ENCODE peak calls at places on chromosomes 4 and X, in nine cellular contexts. One of them, this sample, is unnamed.

GRCh38 chr4:125390126-125390525 is 75.4 kb downstream of the FAT4 start:
- DNase-seq in heart right ventricle: no peak
- DNase-seq in lower lobe of right lung: no peak
- DNase-seq in right cardiac atrium: no peak
- DNase-seq in right atrium auricular region: no peak
- DNase-seq in transverse colon: no peak
- DNase-seq in astrocyte: peak; percentile 84
- DNase-seq in A549: no peak
- DNase-seq in uterus: peak; percentile 21
- DNase-seq in this sample: peak; percentile 86

GRCh38 chr4:80305466-80305865 is 30.1 kb upstream of the CFAP299 start:
- DNase-seq in heart right ventricle: no peak
- DNase-seq in lower lobe of right lung: no peak
- DNase-seq in right cardiac atrium: no peak
- DNase-seq in right atrium auricular region: no peak
- DNase-seq in transverse colon: no peak
- DNase-seq in astrocyte: peak; percentile 83
- DNase-seq in A549: no peak
- DNase-seq in uterus: no peak
- DNase-seq in this sample: no peak

GRCh38 chrX:32877592-32877991 is 333.8 kb downstream of the DMD start:
- DNase-seq in heart right ventricle: no peak
- DNase-seq in lower lobe of right lung: no peak
- DNase-seq in right cardiac atrium: no peak
- DNase-seq in right atrium auricular region: no peak
- DNase-seq in transverse colon: no peak
- DNase-seq in astrocyte: peak; percentile 0
- DNase-seq in A549: no peak
- DNase-seq in uterus: no peak
- DNase-seq in this sample: no peak

GRCh38 chr4:77699731-77700210 is 94.2 kb downstream of the CXCL13 start:
- DNase-seq in heart right ventricle: no peak
- DNase-seq in lower lobe of right lung: no peak
- DNase-seq in right cardiac atrium: no peak
- DNase-seq in right atrium auricular region: no peak
- DNase-seq in transverse colon: no peak
- DNase-seq in astrocyte: peak; percentile 90
- DNase-seq in A549: no peak
- DNase-seq in uterus: no peak
- DNase-seq in this sample: peak; percentile 87

GRCh38 chr4:43990968-43991367 is 457.6 kb downstream of the KCTD8 start:
- DNase-seq in heart right ventricle: no peak
- DNase-seq in lower lobe of right lung: no peak
- DNase-seq in right cardiac atrium: no peak
- DNase-seq in right atrium auricular region: no peak
- DNase-seq in transverse colon: no peak
- DNase-seq in astrocyte: no peak
- DNase-seq in A549: no peak
- DNase-seq in uterus: no peak
- DNase-seq in this sample: no peak

GRCh38 chrX:50920132-50920531 is 9.6 kb downstream of the BMP15 start:
- DNase-seq in heart right ventricle: no peak
- DNase-seq in lower lobe of right lung: no peak
- DNase-seq in right cardiac atrium: no peak
- DNase-seq in right atrium auricular region: no peak
- DNase-seq in transverse colon: no peak
- DNase-seq in astrocyte: peak; percentile 1
- DNase-seq in A549: no peak
- DNase-seq in uterus: no peak
- DNase-seq in this sample: peak; percentile 46

GRCh38 chr4:76251448-76252270 is at the start of gene FAM47E:
- DNase-seq in heart right ventricle: peak; percentile 78
- DNase-seq in lower lobe of right lung: peak; percentile 92
- DNase-seq in right cardiac atrium: peak; percentile 88
- DNase-seq in right atrium auricular region: peak; percentile 67
- DNase-seq in transverse colon: peak; percentile 86
- DNase-seq in astrocyte: peak; percentile 16
- DNase-seq in A549: peak; percentile 24
- DNase-seq in uterus: peak; percentile 41
- DNase-seq in this sample: peak; percentile 44

GRCh38 chr4:168848112-168848511 is 161.9 kb downstream of the CBR4 start:
- DNase-seq in heart right ventricle: no peak
- DNase-seq in lower lobe of right lung: no peak
- DNase-seq in right cardiac atrium: no peak
- DNase-seq in right atrium auricular region: no peak
- DNase-seq in transverse colon: no peak
- DNase-seq in astrocyte: no peak
- DNase-seq in A549: no peak
- DNase-seq in uterus: no peak
- DNase-seq in this sample: peak; percentile 37

GRCh38 chr4:117678861-117679260 is 355.4 kb upstream of the NDST3 start:
- DNase-seq in heart right ventricle: no peak
- DNase-seq in lower lobe of right lung: no peak
- DNase-seq in right cardiac atrium: no peak
- DNase-seq in right atrium auricular region: no peak
- DNase-seq in transverse colon: no peak
- DNase-seq in astrocyte: no peak
- DNase-seq in A549: no peak
- DNase-seq in uterus: no peak
- DNase-seq in this sample: no peak

GRCh38 chr4:176883108-176883550 is 90.4 kb upstream of the VEGFC start:
- DNase-seq in heart right ventricle: no peak
- DNase-seq in lower lobe of right lung: no peak
- DNase-seq in right cardiac atrium: no peak
- DNase-seq in right atrium auricular region: no peak
- DNase-seq in transverse colon: no peak
- DNase-seq in astrocyte: peak; percentile 55
- DNase-seq in A549: peak; percentile 1
- DNase-seq in uterus: no peak
- DNase-seq in this sample: no peak

GRCh38 chr4:9921326-9921725 is 100.0 kb downstream of the SLC2A9 start:
- DNase-seq in heart right ventricle: no peak
- DNase-seq in lower lobe of right lung: no peak
- DNase-seq in right cardiac atrium: no peak
- DNase-seq in right atrium auricular region: no peak
- DNase-seq in transverse colon: no peak
- DNase-seq in astrocyte: no peak
- DNase-seq in A549: no peak
- DNase-seq in uterus: no peak
- DNase-seq in this sample: no peak

DNA sequence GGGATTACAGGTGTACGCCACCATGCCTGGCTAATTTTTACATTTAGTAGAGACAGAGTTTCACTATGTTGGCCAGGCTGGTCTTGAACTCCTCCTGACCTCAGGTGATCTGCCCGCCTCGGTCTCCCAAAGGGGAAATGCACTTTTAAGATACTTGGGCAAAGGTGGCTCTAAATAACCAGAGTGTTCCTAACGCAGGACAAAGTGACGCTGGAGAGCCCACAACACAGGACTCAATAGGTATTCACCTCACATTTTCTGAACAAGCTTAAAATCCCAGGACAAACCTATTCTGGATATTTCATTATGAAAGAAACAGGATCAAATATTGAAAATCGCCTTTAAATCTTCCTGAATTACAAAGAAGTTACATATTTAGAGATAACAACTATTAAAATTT is 69.0 kb downstream of the WDFY3 start:
- DNase-seq in heart right ventricle: no peak
- DNase-seq in lower lobe of right lung: no peak
- DNase-seq in right cardiac atrium: no peak
- DNase-seq in right atrium auricular region: no peak
- DNase-seq in transverse colon: no peak
- DNase-seq in astrocyte: no peak
- DNase-seq in A549: no peak
- DNase-seq in uterus: no peak
- DNase-seq in this sample: no peak
- H3K27ac ChIP-seq in heart right ventricle: no peak overlapping the region
- H3K27ac ChIP-seq in lower lobe of right lung: no peak overlapping the region
- H3K27ac ChIP-seq in right cardiac atrium: no peak overlapping the region
- H3K27ac ChIP-seq in right atrium auricular region: no peak overlapping the region
- H3K27ac ChIP-seq in transverse colon: no peak overlapping the region
- H3K27ac ChIP-seq in astrocyte: no peak overlapping the region
- H3K27ac ChIP-seq in A549: no peak overlapping the region
- H3K27ac ChIP-seq in uterus: no peak overlapping the region
- H3K27ac ChIP-seq in this sample: no peak overlapping the region

GRCh38 chr4:186069734-186070133 is 778 bp downstream of the TLR3 start:
- DNase-seq in heart right ventricle: no peak
- DNase-seq in lower lobe of right lung: no peak
- DNase-seq in right cardiac atrium: no peak
- DNase-seq in right atrium auricular region: no peak
- DNase-seq in transverse colon: no peak
- DNase-seq in astrocyte: no peak
- DNase-seq in A549: no peak
- DNase-seq in uterus: no peak
- DNase-seq in this sample: no peak
- H3K27ac ChIP-seq in heart right ventricle: no peak overlapping the region
- H3K27ac ChIP-seq in lower lobe of right lung: peak overlapping the region; percentile 81
- H3K27ac ChIP-seq in right cardiac atrium: no peak overlapping the region
- H3K27ac ChIP-seq in right atrium auricular region: no peak overlapping the region
- H3K27ac ChIP-seq in transverse colon: peak overlapping the region; percentile 58
- H3K27ac ChIP-seq in astrocyte: no peak overlapping the region
- H3K27ac ChIP-seq in A549: no peak overlapping the region
- H3K27ac ChIP-seq in uterus: peak overlapping the region; percentile 75
- H3K27ac ChIP-seq in this sample: no peak overlapping the region

DNA sequence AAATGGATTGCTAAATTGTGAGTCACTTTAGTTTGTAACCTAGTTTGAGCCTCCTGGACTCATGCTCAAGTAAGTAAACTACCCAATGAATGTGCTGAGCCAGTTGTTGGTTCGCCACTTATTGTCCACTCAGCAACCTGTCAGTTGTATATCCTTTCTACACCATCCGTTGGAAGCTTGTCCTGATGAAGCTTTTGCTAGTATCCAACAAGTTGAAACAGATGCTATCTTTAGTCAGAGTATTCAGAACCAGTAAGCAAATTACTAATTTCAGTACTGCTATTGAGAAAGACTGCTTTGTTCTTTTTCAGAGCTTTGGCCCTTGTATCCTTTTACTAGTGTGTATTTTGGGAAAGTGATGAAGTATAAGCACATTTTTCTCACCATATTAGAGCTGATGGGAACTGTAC is 4.3 kb upstream of the NAA15 start:
- DNase-seq in heart right ventricle: no peak
- DNase-seq in lower lobe of right lung: no peak
- DNase-seq in right cardiac atrium: no peak
- DNase-seq in right atrium auricular region: no peak
- DNase-seq in transverse colon: no peak
- DNase-seq in astrocyte: peak; percentile 47
- DNase-seq in A549: no peak
- DNase-seq in uterus: no peak
- DNase-seq in this sample: no peak
- H3K27ac ChIP-seq in heart right ventricle: no peak overlapping the region
- H3K27ac ChIP-seq in lower lobe of right lung: no peak overlapping the region
- H3K27ac ChIP-seq in right cardiac atrium: no peak overlapping the region
- H3K27ac ChIP-seq in right atrium auricular region: no peak overlapping the region
- H3K27ac ChIP-seq in transverse colon: no peak overlapping the region
- H3K27ac ChIP-seq in astrocyte: no peak overlapping the region
- H3K27ac ChIP-seq in A549: no peak overlapping the region
- H3K27ac ChIP-seq in uterus: no peak overlapping the region
- H3K27ac ChIP-seq in this sample: no peak overlapping the region

GRCh38 chr4:94458682-94459081 is 6.9 kb downstream of the PDLIM5 start:
- DNase-seq in heart right ventricle: no peak
- DNase-seq in lower lobe of right lung: no peak
- DNase-seq in right cardiac atrium: no peak
- DNase-seq in right atrium auricular region: no peak
- DNase-seq in transverse colon: no peak
- DNase-seq in astrocyte: no peak
- DNase-seq in A549: no peak
- DNase-seq in uterus: no peak
- DNase-seq in this sample: no peak

GRCh38 chr4:94457692-94458106 is 6.0 kb downstream of the PDLIM5 start:
- DNase-seq in heart right ventricle: no peak
- DNase-seq in lower lobe of right lung: no peak
- DNase-seq in right cardiac atrium: no peak
- DNase-seq in right atrium auricular region: no peak
- DNase-seq in transverse colon: no peak
- DNase-seq in astrocyte: no peak
- DNase-seq in A549: no peak
- DNase-seq in uterus: no peak
- DNase-seq in this sample: peak; percentile 44

GRCh38 chr4:94462572-94462971 is 10.8 kb downstream of the PDLIM5 start:
- DNase-seq in heart right ventricle: no peak
- DNase-seq in lower lobe of right lung: no peak
- DNase-seq in right cardiac atrium: no peak
- DNase-seq in right atrium auricular region: no peak
- DNase-seq in transverse colon: no peak
- DNase-seq in astrocyte: no peak
- DNase-seq in A549: no peak
- DNase-seq in uterus: no peak
- DNase-seq in this sample: no peak

GRCh38 chr4:94461506-94461905 is 9.8 kb downstream of the PDLIM5 start:
- DNase-seq in heart right ventricle: no peak
- DNase-seq in lower lobe of right lung: no peak
- DNase-seq in right cardiac atrium: no peak
- DNase-seq in right atrium auricular region: no peak
- DNase-seq in transverse colon: no peak
- DNase-seq in astrocyte: no peak
- DNase-seq in A549: no peak
- DNase-seq in uterus: no peak
- DNase-seq in this sample: no peak

GRCh38 chr4:94459462-94460161 is 7.9 kb downstream of the PDLIM5 start:
- DNase-seq in heart right ventricle: no peak
- DNase-seq in lower lobe of right lung: no peak
- DNase-seq in right cardiac atrium: no peak
- DNase-seq in right atrium auricular region: no peak
- DNase-seq in transverse colon: no peak
- DNase-seq in astrocyte: no peak
- DNase-seq in A549: no peak
- DNase-seq in uterus: no peak
- DNase-seq in this sample: no peak
- H3K27ac ChIP-seq in heart right ventricle: peak overlapping the region; percentile 70
- H3K27ac ChIP-seq in lower lobe of right lung: no peak overlapping the region
- H3K27ac ChIP-seq in right cardiac atrium: peak overlapping the region; percentile 90
- H3K27ac ChIP-seq in right atrium auricular region: peak overlapping the region; percentile 99
- H3K27ac ChIP-seq in transverse colon: no peak overlapping the region
- H3K27ac ChIP-seq in astrocyte: no peak overlapping the region
- H3K27ac ChIP-seq in A549: no peak overlapping the region
- H3K27ac ChIP-seq in uterus: no peak overlapping the region
- H3K27ac ChIP-seq in this sample: no peak overlapping the region

This sample was measured in endothelial cell of umbilical vein.